ENCODE peak calls at places on chromosomes 11 and 22, in seven cellular contexts. I, A, L, V, B, W and D are unnamed samples.

GRCh38 chr11:117936973-117937372 is 7.8 kb upstream of the TMPRSS13 start:
- DNase-seq in I (no peak), V (no peak), B (no peak), W (no peak), A (peak; percentile 87), L (no peak), D (no peak)

GRCh38 chr11:66728760-66729385 is at the start of gene SPTBN2:
- DNase-seq in I (peak; percentile 50), A (peak; percentile 78), W (no peak), V (no peak), B (no peak), L (no peak), D (no peak)

GRCh38 chr11:35354644-35355043 is 64.7 kb downstream of the SLC1A2 start:
- DNase-seq in B (peak; percentile 60), L (no peak), V (no peak), A (no peak), I (no peak), W (peak; percentile 38), D (no peak)

GRCh38 chr11:109604506-109604905 is 182.5 kb downstream of the C11orf87 start:
- DNase-seq in B (peak; percentile 2), V (no peak), W (no peak), A (no peak), I (no peak), L (no peak), D (no peak)

GRCh38 chr11:15927866-15928217 is 428.5 kb downstream of the SOX6 start:
- DNase-seq in V (no peak), I (no peak), W (no peak), B (no peak), L (no peak), A (no peak), D (no peak)

GRCh38 chr11:36349345-36350136 is 53.5 kb downstream of the PRR5L start:
- DNase-seq in W (no peak), B (no peak), A (no peak), I (no peak), V (no peak), L (no peak), D (peak; percentile 54)

GRCh38 chr22:40243891-40244290 is 66.2 kb downstream of the TNRC6B start:
- DNase-seq in W (no peak), I (no peak), B (no peak), A (no peak), L (no peak), V (no peak), D (no peak)

GRCh38 chr11:57111646-57112045 is 70.1 kb upstream of the LRRC55 start:
- DNase-seq in L (no peak), V (no peak), W (no peak), A (no peak), B (no peak), I (no peak), D (no peak)

GRCh38 chr22:30503551-30503950 is 1.9 kb downstream of the SEC14L4 start:
- DNase-seq in I (no peak), A (no peak), L (no peak), B (no peak), V (no peak), W (no peak), D (no peak)

GRCh38 chr22:19821523-19822300 is 33.0 kb downstream of the GNB1L start:
- DNase-seq in L (no peak), V (no peak), I (no peak), A (no peak), B (no peak), W (no peak), D (no peak)

GRCh38 chr11:73192272-73192671 is 25.8 kb upstream of the P2RY2 start:
- DNase-seq in B (no peak), L (no peak), A (no peak), W (no peak), V (no peak), I (no peak), D (no peak)